ENCODE peak calls at places on chromosomes 2 and 18, in eight cellular contexts. E is uterus, I is foreskin fibroblast, Y is cardiac muscle cell, B is brain microvascular endothelial cell, S is GM13977, U is breast epithelium, M is right atrium auricular region. Q is an unnamed sample.

GRCh38 chr2:238167344-238167715 is 8.6 kb downstream of the ERFE start:
- DNase-seq in E (no peak), I (no peak), Y (no peak), B (no peak), S (no peak), U (no peak), M (no peak), Q (no peak)

GRCh38 chr2:5915926-5916325 is 223.7 kb downstream of the SOX11 start:
- DNase-seq in E (no peak), I (no peak), Y (no peak), B (peak), S (no peak), U (peak), M (no peak), Q (no peak)

GRCh38 chr2:27721335-27721734 is 50.2 kb upstream of the MRPL33 start:
- DNase-seq in E (no peak), I (no peak), Y (no peak), B (no peak), S (no peak), U (no peak), M (no peak), Q (no peak)

GRCh38 chr2:183541766-183542165 is 417.5 kb downstream of the NUP35 start:
- DNase-seq in E (no peak), I (no peak), Y (no peak), B (peak), S (no peak), U (no peak), M (no peak), Q (no peak)

GRCh38 chr2:10006248-10007147 is 36.9 kb upstream of the KLF11 start:
- DNase-seq in E (no peak), I (no peak), Y (no peak), B (no peak), S (no peak), U (no peak), M (no peak), Q (no peak)

GRCh38 chr18:6482198-6482977 is 67.7 kb upstream of the L3MBTL4 start:
- DNase-seq in E (peak), I (peak), Y (peak), B (peak), S (peak), U (no peak), M (peak), Q (peak)

GRCh38 chr2:37439131-37439642 is 94.8 kb downstream of the QPCT start:
- DNase-seq in E (no peak), I (no peak), Y (no peak), B (no peak), S (no peak), U (no peak), M (no peak), Q (no peak)

GRCh38 chr2:170381678-170382077 is 203.7 kb downstream of the MYO3B start:
- DNase-seq in E (no peak), I (no peak), Y (no peak), B (no peak), S (no peak), U (no peak), M (no peak), Q (no peak)

GRCh38 chr2:237529452-237530402 is 36.6 kb upstream of the PRLH start:
- DNase-seq in E (no peak), I (no peak), Y (no peak), B (no peak), S (peak), U (no peak), M (no peak), Q (no peak)

GRCh38 chr18:980586-980985 is 75.9 kb downstream of the ADCYAP1 start:
- DNase-seq in E (no peak), I (no peak), Y (peak), B (no peak), S (no peak), U (no peak), M (no peak), Q (no peak)

GRCh38 chr18:3304832-3305231 is 42.9 kb downstream of the MYL12B start:
- DNase-seq in E (no peak), I (no peak), Y (no peak), B (no peak), S (no peak), U (no peak), M (no peak), Q (no peak)

GRCh38 chr2:42239289-42239661 is 70.1 kb downstream of the EML4 start:
- DNase-seq in E (no peak), I (no peak), Y (no peak), B (no peak), S (no peak), U (no peak), M (no peak), Q (no peak)

GRCh38 chr2:8564475-8564874 is 117.4 kb upstream of the ID2 start:
- DNase-seq in E (no peak), I (no peak), Y (no peak), B (no peak), S (no peak), U (no peak), M (no peak), Q (no peak)

GRCh38 chr2:17972991-17973390 is 94.5 kb downstream of the KCNS3 start:
- DNase-seq in E (no peak), I (no peak), Y (peak), B (no peak), S (no peak), U (no peak), M (no peak), Q (no peak)

GRCh38 chr2:70103531-70104061 is 16.3 kb downstream of the PCBP1 start:
- DNase-seq in E (no peak), I (no peak), Y (no peak), B (no peak), S (peak), U (no peak), M (no peak), Q (no peak)

GRCh38 chr18:31247574-31248199 is 70.3 kb upstream of the DSG1 start:
- DNase-seq in E (no peak), I (no peak), Y (peak), B (peak), S (no peak), U (no peak), M (no peak), Q (no peak)

GRCh38 chr18:39951321-39951720 is 2003.7 kb upstream of the PIK3C3 start:
- DNase-seq in E (no peak), I (peak), Y (no peak), B (no peak), S (no peak), U (no peak), M (no peak), Q (no peak)

GRCh38 chr2:237967463-237967871 is 653 bp downstream of the UBE2F start:
- DNase-seq in E (peak), I (peak), Y (peak), B (no peak), S (peak), U (no peak), M (no peak), Q (peak)

GRCh38 chr18:48354746-48355260 is 54.4 kb downstream of the ZBTB7C start:
- DNase-seq in E (no peak), I (no peak), Y (no peak), B (no peak), S (no peak), U (no peak), M (no peak), Q (no peak)

GRCh38 chr2:138502253-138503086 is 900 bp downstream of the SPOPL start:
- DNase-seq in E (no peak), I (no peak), Y (peak), B (no peak), S (no peak), U (no peak), M (no peak), Q (no peak)

GRCh38 chr2:235634435-235635152 is 140.8 kb downstream of the AGAP1 start:
- DNase-seq in E (no peak), I (no peak), Y (peak), B (no peak), S (no peak), U (no peak), M (no peak), Q (no peak)

GRCh38 chr2:96138146-96139145 is at the start of gene ASTL:
- DNase-seq in E (no peak), I (peak), Y (peak), B (peak), S (peak), U (peak), M (no peak), Q (no peak)

GRCh38 chr2:64831134-64831976 is 157.8 kb upstream of the SLC1A4 start:
- DNase-seq in E (peak), I (peak), Y (peak), B (peak), S (peak), U (peak), M (peak), Q (no peak)

GRCh38 chr2:95012881-95013550 is 12.5 kb upstream of the MAL start:
- DNase-seq in E (no peak), I (no peak), Y (no peak), B (no peak), S (no peak), U (no peak), M (no peak), Q (no peak)

GRCh38 chr18:76394780-76395476 is 100.1 kb downstream of the ZNF516 start:
- DNase-seq in E (peak), I (peak), Y (peak), B (no peak), S (no peak), U (no peak), M (no peak), Q (no peak)

GRCh38 chr2:100941646-100942240 is 60.3 kb upstream of the RPL31 start:
- DNase-seq in E (no peak), I (no peak), Y (peak), B (no peak), S (no peak), U (peak), M (no peak), Q (no peak)

GRCh38 chr2:237927986-237928385 is 38.8 kb upstream of the UBE2F start:
- DNase-seq in E (no peak), I (no peak), Y (no peak), B (no peak), S (no peak), U (no peak), M (no peak), Q (no peak)

GRCh38 chr18:62331581-62332436 is 6.7 kb downstream of the TNFRSF11A start:
- DNase-seq in E (no peak), I (no peak), Y (peak), B (peak), S (no peak), U (no peak), M (no peak), Q (no peak)

DNA sequence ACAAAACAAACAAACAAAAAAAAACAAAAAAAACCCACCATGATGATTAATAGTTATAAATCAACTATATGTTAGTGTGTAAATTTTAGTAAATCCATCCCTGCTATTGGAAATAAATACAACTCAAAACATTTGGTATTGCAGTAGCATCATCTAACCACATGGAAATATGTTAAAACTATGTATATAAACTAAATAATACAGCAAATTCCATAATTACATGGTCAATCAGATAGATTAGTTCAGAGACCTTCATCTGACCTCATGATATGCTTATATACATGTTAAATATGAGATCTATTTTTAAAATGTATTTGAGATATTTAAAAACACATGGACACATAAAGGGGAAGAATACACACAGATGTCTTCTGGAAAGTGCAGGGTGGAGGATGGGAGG is 384.2 kb downstream of the TMX3 start:
- DNase-seq in E (no peak), I (no peak), Y (no peak), B (no peak), S (no peak), U (no peak), M (no peak), Q (no peak)
- TF ChIP-seq CTCF in E (no peak), I (no peak), Y (no peak), B (no peak), S (no peak), U (no peak), M (no peak), Q (peak)

DNA sequence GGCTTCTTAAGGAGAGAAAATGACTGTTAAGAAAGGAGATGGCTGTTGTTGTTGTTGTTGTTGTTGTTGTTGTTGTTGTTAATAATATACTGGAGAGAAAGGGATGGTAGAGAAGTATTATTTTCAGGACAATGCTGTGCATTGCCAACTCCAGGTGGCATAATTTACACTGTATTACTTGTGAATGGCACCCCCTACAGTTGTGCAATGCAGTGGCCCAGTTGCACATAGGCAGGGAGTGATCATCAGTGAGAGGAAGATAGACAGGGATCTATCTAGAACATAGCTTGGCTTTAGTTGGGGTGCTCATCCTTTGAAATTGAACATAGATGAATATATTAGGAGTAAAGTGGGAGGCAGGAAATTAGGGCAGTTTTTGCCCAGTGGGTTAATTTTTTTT is 47.2 kb upstream of the TMEM163 start:
- DNase-seq in E (no peak), I (no peak), Y (no peak), B (no peak), S (no peak), U (no peak), M (no peak), Q (no peak)
- TF ChIP-seq CTCF in E (no peak), I (no peak), Y (no peak), B (no peak), S (peak), U (no peak), M (no peak), Q (no peak)

DNA sequence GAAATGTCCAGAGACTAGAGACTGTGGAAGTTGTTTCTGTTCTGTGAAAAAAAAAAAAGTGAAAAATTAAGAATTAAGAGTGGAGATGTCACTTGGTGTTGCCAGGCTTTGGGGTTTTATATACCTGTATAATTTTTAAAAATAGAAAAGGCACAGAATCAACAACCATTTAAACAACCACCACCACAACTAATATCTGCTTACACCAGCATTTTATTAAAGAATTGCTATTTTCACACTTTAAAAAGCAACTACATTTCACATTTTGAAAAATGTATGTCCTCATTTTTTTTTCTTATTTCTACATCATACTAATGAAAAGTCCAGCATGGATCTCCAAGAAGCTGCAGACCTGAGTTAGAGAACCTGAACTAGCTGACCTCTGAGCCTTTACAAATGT is 167.5 kb upstream of the DTNA start:
- DNase-seq in E (no peak), I (no peak), Y (no peak), B (no peak), S (no peak), U (no peak), M (no peak), Q (no peak)
- TF ChIP-seq CTCF in E (no peak), I (no peak), Y (no peak), B (no peak), S (no peak), U (no peak), M (no peak), Q (no peak)

DNA sequence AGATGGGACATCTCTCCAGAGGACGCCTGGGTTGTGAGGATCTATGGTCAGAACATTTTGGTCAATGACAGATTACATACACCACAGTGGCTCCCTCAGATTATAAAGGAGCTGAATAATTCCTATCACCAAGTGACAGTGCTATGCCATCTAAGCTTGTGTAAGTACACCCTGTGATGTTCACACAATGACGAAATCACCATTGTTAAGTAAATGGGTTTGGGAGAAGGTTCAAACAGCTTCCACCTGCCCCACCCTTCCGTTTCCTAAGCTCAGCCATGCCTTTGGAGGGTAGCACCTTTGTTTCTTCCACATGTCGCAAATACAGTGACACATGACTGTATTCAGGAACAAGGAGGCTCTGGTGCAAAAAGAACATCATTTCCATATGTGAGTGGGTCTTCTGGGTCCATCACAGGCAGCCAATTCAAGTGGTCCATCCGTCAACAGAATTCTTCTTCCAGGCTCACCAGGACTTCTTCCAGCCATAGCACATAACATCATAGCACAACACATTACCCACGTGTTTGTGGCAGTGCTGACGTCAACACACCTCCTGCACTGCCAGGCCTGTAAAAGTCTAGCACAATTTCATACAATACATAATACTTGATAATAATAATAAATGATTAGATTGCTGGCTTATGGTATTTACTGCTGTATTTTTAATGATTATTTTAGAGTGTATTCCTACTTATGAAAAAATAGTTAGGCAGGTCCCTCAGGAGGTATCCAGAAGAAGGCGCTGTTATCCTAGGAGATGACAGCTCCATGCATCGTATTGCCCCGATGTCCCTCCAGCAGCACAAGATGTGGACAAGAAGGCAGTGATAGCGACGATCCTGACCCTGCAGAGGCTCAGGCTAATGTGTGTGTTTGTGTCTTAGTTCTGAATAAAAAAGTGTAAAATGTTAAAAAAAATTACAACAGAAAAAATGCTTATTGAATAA is 264.8 kb downstream of the ANAPC1 start:
- DNase-seq in E (no peak), I (no peak), Y (peak), B (no peak), S (no peak), U (no peak), M (no peak), Q (no peak)
- TF ChIP-seq CTCF in E (no peak), I (no peak), Y (peak), B (peak), S (peak), U (no peak), M (no peak), Q (no peak)

DNA sequence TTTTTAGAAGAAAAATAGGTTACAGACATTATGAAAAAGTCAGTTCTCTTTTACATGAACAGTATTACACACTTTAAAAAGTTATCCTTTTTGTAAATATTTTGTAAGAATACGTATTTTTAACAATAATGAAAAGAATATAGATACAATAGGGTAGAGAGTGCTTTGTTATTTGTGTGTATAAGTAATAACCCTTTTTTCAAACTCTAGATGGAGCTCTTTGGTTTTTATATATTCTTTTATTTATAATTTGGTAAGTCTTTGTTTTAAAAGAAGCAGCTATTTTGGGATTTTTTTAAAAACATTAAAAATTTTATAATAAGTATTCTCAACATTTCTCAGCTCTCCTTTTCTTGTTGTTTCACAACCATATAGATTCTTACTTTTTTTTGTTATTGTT is 46.2 kb downstream of the ACYP2 start:
- DNase-seq in E (no peak), I (no peak), Y (no peak), B (no peak), S (no peak), U (no peak), M (no peak), Q (no peak)
- TF ChIP-seq CTCF in E (no peak), I (no peak), Y (peak), B (no peak), S (no peak), U (no peak), M (no peak), Q (no peak)

GRCh38 chr2:102618452-102619413 is 620 bp upstream of the SLC9A2 start:
- DNase-seq in E (no peak), I (no peak), Y (peak), B (no peak), S (peak), U (no peak), M (no peak), Q (no peak)
- TF ChIP-seq CTCF in E (no peak), I (no peak), Y (no peak), B (no peak), S (no peak), U (no peak), M (no peak), Q (no peak)

DNA sequence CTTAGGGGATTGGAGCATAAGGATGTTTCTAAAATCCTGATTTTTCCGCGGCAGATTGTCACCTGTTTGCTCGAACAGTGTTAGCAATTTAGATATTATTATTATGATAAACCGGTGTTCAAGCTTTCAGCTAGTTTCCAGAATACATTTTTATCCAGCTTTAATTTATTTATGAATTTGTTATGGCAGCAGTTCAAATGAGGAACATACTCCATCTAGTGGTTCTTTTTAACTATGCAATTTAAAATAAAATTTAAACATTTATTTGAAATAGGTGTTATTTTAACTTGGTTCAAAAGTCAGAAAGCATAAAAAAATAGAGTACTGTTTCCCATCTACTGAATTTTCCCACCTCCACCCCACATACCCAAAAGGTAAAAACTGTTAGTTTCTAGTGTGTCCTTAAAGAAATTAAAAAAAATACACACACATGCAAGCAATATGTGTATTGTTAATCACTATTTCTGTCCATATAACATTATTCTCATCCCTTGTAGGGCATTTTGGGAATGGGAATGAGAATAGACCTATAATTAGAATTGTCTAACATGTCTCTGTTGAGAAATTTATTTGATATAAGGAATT is 23.2 kb downstream of the ACOXL start:
- DNase-seq in E (no peak), I (no peak), Y (peak), B (no peak), S (no peak), U (no peak), M (no peak), Q (no peak)
- TF ChIP-seq CTCF in E (peak), I (peak), Y (peak), B (peak), S (peak), U (no peak), M (no peak), Q (peak)

GRCh38 chr2:1789610-1790009 is 45.3 kb upstream of the PXDN start:
- DNase-seq in E (no peak), I (no peak), Y (no peak), B (no peak), S (no peak), U (no peak), M (no peak), Q (no peak)
- TF ChIP-seq CTCF in E (no peak), I (no peak), Y (no peak), B (peak), S (no peak), U (no peak), M (no peak), Q (peak)

Q was measured in mesothelial cell of epicardium.